ENCODE peak calls at places on chromosome 17, in four cellular contexts. C, D, J and L are unnamed samples.

GRCh38 chr17:74877592-74878543 is 5.1 kb upstream of the FDXR start:
- DNase-seq in C (peak; percentile 49), D (no peak), J (no peak), L (no peak)

GRCh38 chr17:3025421-3026124 is 37.8 kb downstream of the OR1D5 start:
- DNase-seq in C (no peak), D (peak; percentile 38), J (no peak), L (no peak)

GRCh38 chr17:59815965-59816364 is 76.8 kb downstream of the TUBD1 start:
- DNase-seq in C (no peak), D (no peak), J (no peak), L (no peak)

GRCh38 chr17:6135216-6135615 is 65.0 kb downstream of the WSCD1 start:
- DNase-seq in C (no peak), D (no peak), J (no peak), L (no peak)

GRCh38 chr17:35799942-35800341 is 4.5 kb upstream of the MMP28 start:
- DNase-seq in C (no peak), D (no peak), J (no peak), L (peak; percentile 66)

GRCh38 chr17:79785900-79786810 is 8.2 kb downstream of the CBX2 start:
- DNase-seq in C (no peak), D (no peak), J (no peak), L (no peak)

GRCh38 chr17:28912281-28912937 is 9.5 kb upstream of the DHRS13 start:
- DNase-seq in C (no peak), D (no peak), J (no peak), L (no peak)

GRCh38 chr17:78951967-78952551 is 26.9 kb upstream of the TIMP2 start:
- DNase-seq in C (no peak), D (no peak), J (no peak), L (no peak)

GRCh38 chr17:3826191-3826590 is 19.9 kb downstream of the NCBP3 start:
- DNase-seq in C (no peak), D (no peak), J (no peak), L (no peak)

GRCh38 chr17:38418069-38418692 is 10.1 kb upstream of the ARHGAP23 start:
- DNase-seq in C (no peak), D (no peak), J (no peak), L (no peak)

GRCh38 chr17:37190493-37190892 is 185.3 kb upstream of the C17orf78 start:
- DNase-seq in C (no peak), D (no peak), J (no peak), L (no peak)

GRCh38 chr17:21397341-21398050 is 21.3 kb downstream of the KCNJ12 start:
- DNase-seq in C (no peak), D (no peak), J (no peak), L (no peak)

GRCh38 chr17:39666601-39667261 is 1.5 kb upstream of the PNMT start:
- DNase-seq in C (no peak), D (no peak), J (peak; percentile 75), L (no peak)

GRCh38 chr17:27049104-27049784 is 244.7 kb upstream of the WSB1 start:
- DNase-seq in C (no peak), D (no peak), J (no peak), L (no peak)

GRCh38 chr17:55212880-55213279 is 51.9 kb upstream of the HLF start:
- DNase-seq in C (no peak), D (no peak), J (no peak), L (no peak)

GRCh38 chr17:67126983-67127382 is 82.6 kb downstream of the CACNG1 start:
- DNase-seq in C (no peak), D (no peak), J (no peak), L (no peak)

GRCh38 chr17:74754832-74755231 is 6.4 kb downstream of the NHERF1 start:
- DNase-seq in C (no peak), D (peak; percentile 6), J (no peak), L (no peak)

GRCh38 chr17:81248649-81249048 is 9.5 kb downstream of the NDUFAF8 start:
- DNase-seq in C (no peak), D (peak; percentile 71), J (no peak), L (no peak)

GRCh38 chr17:39676198-39676819 is 8.1 kb downstream of the PNMT start:
- DNase-seq in C (no peak), D (peak; percentile 88), J (peak; percentile 66), L (peak; percentile 52)

GRCh38 chr17:79035686-79036085 is 11.7 kb downstream of the C1QTNF1 start:
- DNase-seq in C (no peak), D (no peak), J (no peak), L (no peak)

GRCh38 chr17:48542956-48543853 is 1.7 kb downstream of the HOXB2 start:
- DNase-seq in C (no peak), D (peak; percentile 74), J (no peak), L (peak; percentile 73)

GRCh38 chr17:32277284-32277683 is 11.7 kb downstream of the RHBDL3 start:
- DNase-seq in C (no peak), D (no peak), J (no peak), L (no peak)

GRCh38 chr17:62994931-62995330 is 28.9 kb downstream of the TANC2 start:
- DNase-seq in C (no peak), D (no peak), J (no peak), L (no peak)

GRCh38 chr17:34377078-34377823 is 14.2 kb upstream of the CCL1 start:
- DNase-seq in C (no peak), D (no peak), J (no peak), L (no peak)

GRCh38 chr17:65515512-65515911 is 45.9 kb downstream of the AXIN2 start:
- DNase-seq in C (no peak), D (no peak), J (no peak), L (no peak)

GRCh38 chr17:57246257-57246656 is 10.1 kb upstream of the MSI2 start:
- DNase-seq in C (no peak), D (no peak), J (no peak), L (no peak)

GRCh38 chr17:13415877-13416416 is 185.8 kb downstream of the HS3ST3A1 start:
- DNase-seq in C (peak; percentile 13), D (no peak), J (no peak), L (peak; percentile 51)

GRCh38 chr17:64063766-64064224 is 43.4 kb upstream of the ICAM2 start:
- DNase-seq in C (no peak), D (peak; percentile 94), J (no peak), L (peak; percentile 66)

GRCh38 chr17:79905832-79906231 is 66.6 kb upstream of the CBX4 start:
- DNase-seq in C (peak; percentile 80), D (no peak), J (no peak), L (no peak)

GRCh38 chr17:76119409-76120371 is 16.1 kb upstream of the EXOC7 start:
- DNase-seq in C (no peak), D (no peak), J (no peak), L (peak; percentile 52)

GRCh38 chr17:19800571-19800970 is 52.5 kb upstream of the ALDH3A1 start:
- DNase-seq in C (no peak), D (no peak), J (no peak), L (no peak)

GRCh38 chr17:46121165-46121764 is 72.0 kb downstream of the KANSL1 start:
- DNase-seq in C (no peak), D (no peak), J (peak; percentile 31), L (no peak)

GRCh38 chr17:83091257-83092141 is 12.1 kb downstream of the METRNL start:
- DNase-seq in C (no peak), D (no peak), J (no peak), L (peak; percentile 78)

GRCh38 chr17:64506576-64507417 is at the start of gene CEP95:
- DNase-seq in C (peak; percentile 98), D (peak; percentile 94), J (peak; percentile 94), L (peak; percentile 94)

GRCh38 chr17:75386430-75386829 is 19.0 kb downstream of the GRB2 start:
- DNase-seq in C (no peak), D (no peak), J (no peak), L (no peak)

GRCh38 chr17:16282522-16282921 is 65.5 kb downstream of the PIGL start:
- DNase-seq in C (peak; percentile 66), D (no peak), J (no peak), L (no peak)

GRCh38 chr17:30084773-30085172 is 31.8 kb upstream of the NSRP1 start:
- DNase-seq in C (no peak), D (no peak), J (no peak), L (no peak)

GRCh38 chr17:49482144-49482817 is 12.8 kb upstream of the NGFR start:
- DNase-seq in C (no peak), D (no peak), J (no peak), L (no peak)

GRCh38 chr17:28038802-28039600 is 3.5 kb upstream of the NLK start:
- DNase-seq in C (no peak), D (no peak), J (no peak), L (no peak)

GRCh38 chr17:64008346-64008745 is 10.2 kb downstream of the PRR29 start:
- DNase-seq in C (no peak), D (no peak), J (no peak), L (no peak)

DNA sequence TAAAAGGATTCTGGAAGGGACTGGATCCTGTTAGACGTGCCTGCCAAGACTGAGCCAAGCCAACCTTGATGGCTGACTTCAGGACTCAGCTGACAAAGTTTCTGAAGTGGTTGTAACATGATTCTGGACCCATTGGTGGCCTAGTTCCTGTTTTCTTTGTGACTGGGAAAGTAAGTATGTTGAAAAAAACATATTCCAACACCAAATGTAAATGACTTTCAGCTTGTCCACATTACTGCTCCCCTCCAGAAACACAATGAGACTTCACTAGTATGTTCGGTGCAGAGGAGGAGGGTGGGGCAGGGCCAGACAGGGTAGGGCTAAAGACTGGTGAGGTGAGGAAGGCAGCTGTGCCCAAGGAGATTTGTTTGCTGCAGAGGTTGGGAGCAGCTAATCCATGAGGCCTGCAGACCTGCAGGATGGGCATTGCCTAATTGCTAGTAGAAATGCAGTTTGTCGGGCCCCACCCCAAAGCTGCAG is 26.4 kb downstream of the NMT1 start:
- DNase-seq in C (no peak), D (no peak), J (peak; percentile 74), L (no peak)
- H3K4me3 ChIP-seq in C (no peak overlapping the region), D (no peak overlapping the region), J (no peak overlapping the region), L (no peak overlapping the region)

GRCh38 chr17:50637829-50638571 is 3.3 kb downstream of the ABCC3 start:
- DNase-seq in C (no peak), D (peak; percentile 21), J (no peak), L (no peak)
- H3K4me1 ChIP-seq in C (peaks cover 95% of the 10 kb centered on the region), D (peaks cover 79% of the 10 kb centered on the region), J (peaks cover 16% of the 10 kb centered on the region), L (peaks cover 59% of the 10 kb centered on the region)

GRCh38 chr17:43665387-43666101 is 3.8 kb upstream of the MEOX1 start:
- DNase-seq in C (no peak), D (peak; percentile 79), J (no peak), L (no peak)
- H3K4me3 ChIP-seq in C (no peak overlapping the region), D (no peak overlapping the region), J (no peak overlapping the region), L (no peak overlapping the region)

GRCh38 chr17:73678999-73679398 is 34.8 kb upstream of the SDK2 start:
- DNase-seq in C (no peak), D (no peak), J (no peak), L (no peak)
- H3K4me1 ChIP-seq in C (no peaks in the 10 kb centered on the region), D (no peaks in the 10 kb centered on the region), J (no peaks in the 10 kb centered on the region), L (no peaks in the 10 kb centered on the region)

DNA sequence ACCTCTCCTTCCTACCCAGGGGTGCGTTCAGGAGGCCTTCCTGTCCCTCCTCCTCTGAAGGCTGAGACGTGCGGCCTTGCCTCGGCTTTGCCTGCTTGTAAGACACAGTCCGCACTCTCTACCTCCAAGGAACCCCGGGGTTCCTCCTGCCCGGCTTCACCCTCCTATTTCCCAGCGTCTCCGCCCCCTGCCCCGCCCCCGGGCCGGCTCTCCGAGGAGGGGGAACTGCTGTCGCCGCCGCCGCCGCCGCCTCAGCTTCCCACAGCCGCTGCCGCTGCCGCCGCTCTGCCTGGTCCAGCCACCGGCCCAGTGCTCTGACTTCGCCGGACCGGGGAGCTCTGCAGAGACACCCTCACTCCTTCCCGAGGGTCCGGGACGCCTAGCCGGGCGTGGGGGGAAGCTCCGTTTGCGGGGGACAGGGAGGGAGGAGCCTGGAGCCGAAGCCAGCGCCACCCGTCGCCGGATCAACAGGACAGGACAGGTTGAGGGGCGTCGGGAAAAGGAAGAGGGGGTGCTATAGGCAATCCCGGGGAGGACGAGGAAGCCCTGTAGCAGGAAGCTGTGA is 1.2 kb upstream of the FGF11 start:
- DNase-seq in C (no peak), D (peak; percentile 99), J (peak; percentile 54), L (peak; percentile 71)
- H3K4me3 ChIP-seq in C (no peak overlapping the region), D (peak overlapping the region; percentile 72), J (peak overlapping the region; percentile 53), L (peak overlapping the region; percentile 22)